ENCODE peak calls at places on chromosomes 13 and 19, in eight cellular contexts. K is CD8-positive, alpha-beta memory T cell; Z is non-pigmented ciliary epithelial cell; W is IMR-90; C is PC-9; L is RWPE1; N is A172; V is germinal center. P is an unnamed sample.

GRCh38 chr19:35341006-35341405 is 6.7 kb upstream of the FFAR1 start:
- DNase-seq in K (no peak), Z (no peak), W (no peak), C (no peak), L (no peak), N (no peak), V (no peak), P (no peak)

GRCh38 chr19:29364224-29364726 is 151.3 kb upstream of the UQCRFS1 start:
- DNase-seq in K (no peak), Z (no peak), W (no peak), C (no peak), L (no peak), N (no peak), V (no peak), P (no peak)

GRCh38 chr19:1256646-1257474 is 8.5 kb downstream of the MIDN start:
- DNase-seq in K (no peak), Z (no peak), W (no peak), C (no peak), L (no peak), N (no peak), V (no peak), P (no peak)

GRCh38 chr19:45224645-45225044 is 20.6 kb downstream of the EXOC3L2 start:
- DNase-seq in K (no peak), Z (no peak), W (no peak), C (no peak), L (no peak), N (no peak), V (no peak), P (no peak)

GRCh38 chr13:36543671-36544070 is 111.4 kb downstream of the CCNA1 start:
- DNase-seq in K (no peak), Z (no peak), W (no peak), C (no peak), L (no peak), N (no peak), V (no peak), P (no peak)

GRCh38 chr19:44808463-44809371 is at the start of gene BCAM:
- DNase-seq in K (no peak), Z (no peak), W (peak), C (peak), L (peak), N (peak), V (peak), P (no peak)

GRCh38 chr13:26881154-26881553 is 120.6 kb upstream of the GPR12 start:
- DNase-seq in K (no peak), Z (peak), W (peak), C (no peak), L (peak), N (peak), V (no peak), P (no peak)

GRCh38 chr19:29596080-29596479 is 10.0 kb upstream of the POP4 start:
- DNase-seq in K (no peak), Z (no peak), W (no peak), C (no peak), L (no peak), N (peak), V (no peak), P (no peak)

GRCh38 chr19:14383898-14384669 is 2.8 kb downstream of the ADGRE5 start:
- DNase-seq in K (no peak), Z (no peak), W (peak), C (peak), L (peak), N (peak), V (no peak), P (no peak)

GRCh38 chr13:97266328-97266727 is 44.2 kb downstream of the MBNL2 start:
- DNase-seq in K (no peak), Z (no peak), W (no peak), C (no peak), L (no peak), N (peak), V (no peak), P (no peak)

GRCh38 chr19:50861025-50861424 is 6.3 kb downstream of the KLK3 start:
- DNase-seq in K (no peak), Z (no peak), W (no peak), C (no peak), L (peak), N (no peak), V (no peak), P (no peak)

GRCh38 chr19:36081385-36081784 is 26.7 kb downstream of the WDR62 start:
- DNase-seq in K (no peak), Z (no peak), W (peak), C (no peak), L (no peak), N (no peak), V (no peak), P (no peak)

GRCh38 chr13:110137677-110138008 is 169.3 kb downstream of the COL4A1 start:
- DNase-seq in K (no peak), Z (no peak), W (no peak), C (peak), L (peak), N (peak), V (no peak), P (peak)

GRCh38 chr13:110001622-110002275 is 215.4 kb upstream of the IRS2 start:
- DNase-seq in K (no peak), Z (no peak), W (peak), C (no peak), L (peak), N (peak), V (no peak), P (no peak)

GRCh38 chr19:18777725-18778389 is 13.2 kb downstream of the COMP start:
- DNase-seq in K (no peak), Z (no peak), W (no peak), C (no peak), L (no peak), N (no peak), V (no peak), P (no peak)

GRCh38 chr19:46828484-46828883 is 22.2 kb downstream of the AP2S1 start:
- DNase-seq in K (no peak), Z (no peak), W (peak), C (no peak), L (no peak), N (no peak), V (no peak), P (no peak)

GRCh38 chr13:39498471-39499114 is 104.4 kb downstream of the LHFPL6 start:
- DNase-seq in K (no peak), Z (no peak), W (no peak), C (no peak), L (no peak), N (no peak), V (no peak), P (no peak)

GRCh38 chr19:6568010-6568411 is 22.9 kb downstream of the CD70 start:
- DNase-seq in K (no peak), Z (no peak), W (no peak), C (no peak), L (no peak), N (peak), V (no peak), P (no peak)

GRCh38 chr19:7605490-7606222 is 10.0 kb downstream of the CAMSAP3 start:
- DNase-seq in K (no peak), Z (no peak), W (no peak), C (peak), L (no peak), N (peak), V (no peak), P (no peak)

GRCh38 chr19:42176649-42176989 is 40.9 kb downstream of the DEDD2 start:
- DNase-seq in K (no peak), Z (no peak), W (no peak), C (no peak), L (peak), N (no peak), V (no peak), P (no peak)

GRCh38 chr19:279656-280055 is 11.5 kb downstream of the PLPP2 start:
- DNase-seq in K (no peak), Z (no peak), W (no peak), C (no peak), L (no peak), N (no peak), V (no peak), P (no peak)

GRCh38 chr13:48497669-48498068 is 35.2 kb downstream of the RCBTB2 start:
- DNase-seq in K (no peak), Z (no peak), W (no peak), C (no peak), L (no peak), N (no peak), V (no peak), P (no peak)

GRCh38 chr19:48321372-48321621 is 4.1 kb upstream of the EMP3 start:
- DNase-seq in K (peak), Z (no peak), W (peak), C (peak), L (peak), N (peak), V (peak), P (peak)

GRCh38 chr19:45781282-45782161 is 768 bp downstream of the DMPK start:
- DNase-seq in K (no peak), Z (no peak), W (no peak), C (peak), L (peak), N (peak), V (no peak), P (no peak)